ENCODE peak calls at places on chromosome 11, in six cellular contexts. One of them, this sample, is unnamed.

GRCh38 chr11:27239305-27239942 is 123.6 kb downstream of the CCDC34 start:
- DNase-seq in astrocyte of the cerebellum: peak
- DNase-seq in pancreas: no peak
- DNase-seq in uterus: peak
- DNase-seq in body of pancreas: no peak
- DNase-seq in gastrocnemius medialis: no peak
- DNase-seq in this sample: no peak

GRCh38 chr11:97557399-97557798 is 1167.6 kb downstream of the JRKL start:
- DNase-seq in pancreas: no peak
- DNase-seq in uterus: no peak
- DNase-seq in astrocyte of the cerebellum: no peak
- DNase-seq in gastrocnemius medialis: no peak
- DNase-seq in body of pancreas: no peak
- DNase-seq in this sample: no peak

GRCh38 chr11:10109836-10110235 is 184.2 kb downstream of the SBF2 start:
- DNase-seq in gastrocnemius medialis: no peak
- DNase-seq in pancreas: no peak
- DNase-seq in uterus: no peak
- DNase-seq in body of pancreas: no peak
- DNase-seq in astrocyte of the cerebellum: peak
- DNase-seq in this sample: no peak

GRCh38 chr11:120511804-120512726 is 517 bp downstream of the GRIK4 start:
- DNase-seq in pancreas: peak
- DNase-seq in astrocyte of the cerebellum: no peak
- DNase-seq in gastrocnemius medialis: no peak
- DNase-seq in uterus: no peak
- DNase-seq in body of pancreas: no peak
- DNase-seq in this sample: no peak

GRCh38 chr11:38014405-38014804 is 1416.4 kb upstream of the RAG2 start:
- DNase-seq in astrocyte of the cerebellum: peak
- DNase-seq in uterus: no peak
- DNase-seq in pancreas: no peak
- DNase-seq in body of pancreas: no peak
- DNase-seq in gastrocnemius medialis: no peak
- DNase-seq in this sample: peak

GRCh38 chr11:93329936-93330445 is 551 bp upstream of the DEUP1 start:
- DNase-seq in gastrocnemius medialis: no peak
- DNase-seq in pancreas: peak
- DNase-seq in uterus: no peak
- DNase-seq in body of pancreas: peak
- DNase-seq in astrocyte of the cerebellum: no peak
- DNase-seq in this sample: no peak

GRCh38 chr11:85661972-85662664 is 2.8 kb downstream of the CREBZF start:
- DNase-seq in body of pancreas: no peak
- DNase-seq in gastrocnemius medialis: no peak
- DNase-seq in pancreas: no peak
- DNase-seq in uterus: no peak
- DNase-seq in astrocyte of the cerebellum: no peak
- DNase-seq in this sample: no peak

GRCh38 chr11:79794484-79795393 is 353.9 kb upstream of the TENM4 start:
- DNase-seq in body of pancreas: no peak
- DNase-seq in astrocyte of the cerebellum: no peak
- DNase-seq in gastrocnemius medialis: no peak
- DNase-seq in uterus: no peak
- DNase-seq in pancreas: no peak
- DNase-seq in this sample: no peak

GRCh38 chr11:120792306-120792705 is 231.6 kb upstream of the TBCEL start:
- DNase-seq in uterus: no peak
- DNase-seq in astrocyte of the cerebellum: no peak
- DNase-seq in body of pancreas: no peak
- DNase-seq in gastrocnemius medialis: no peak
- DNase-seq in pancreas: no peak
- DNase-seq in this sample: no peak

DNA sequence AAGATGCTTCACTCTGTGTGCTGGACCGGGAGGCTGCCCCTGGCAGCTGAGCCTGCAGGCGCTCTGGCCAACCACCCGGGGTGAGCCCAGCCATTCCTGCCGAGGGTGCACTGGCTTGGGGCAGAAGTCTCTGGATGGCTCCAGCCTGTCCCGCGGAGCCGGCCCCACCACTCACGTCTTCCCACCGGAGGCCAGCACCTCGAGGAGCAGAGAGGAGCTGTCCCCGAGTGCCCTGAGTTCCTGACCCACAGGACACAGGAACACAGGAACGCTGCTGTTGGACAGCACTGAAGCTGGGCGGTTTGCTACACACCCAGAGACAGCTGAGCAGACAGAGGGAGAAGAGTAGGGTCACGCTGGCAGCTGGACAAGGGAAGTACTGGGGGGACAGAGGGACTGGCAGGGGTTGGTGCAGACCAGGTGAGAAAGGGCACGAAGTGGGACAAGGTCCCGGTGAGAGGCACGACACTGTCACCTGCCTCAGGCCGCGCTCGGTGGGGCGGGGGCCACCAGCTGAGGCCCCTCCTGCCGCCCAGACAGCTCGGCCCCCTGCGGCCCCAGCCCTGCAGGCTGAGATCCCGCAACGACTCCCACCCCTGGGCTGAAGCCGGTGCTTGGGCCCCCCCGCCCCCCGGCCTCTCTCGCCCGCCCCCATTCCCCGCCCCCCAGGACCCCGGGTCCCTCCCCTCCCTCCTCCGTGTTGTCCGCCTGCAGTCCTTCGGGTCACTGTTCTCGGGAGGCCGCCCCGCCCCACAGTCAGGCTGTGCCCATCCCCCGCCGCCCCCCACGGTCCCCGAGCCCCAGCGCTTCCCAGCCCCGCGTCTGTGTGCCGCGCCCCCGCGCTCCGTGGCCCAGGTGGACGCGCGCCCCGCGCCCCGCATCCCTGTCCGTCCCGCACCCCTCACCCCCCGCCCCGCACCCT is 624 bp upstream of the B4GALNT4 start:
- DNase-seq in pancreas: no peak
- DNase-seq in gastrocnemius medialis: no peak
- DNase-seq in uterus: no peak
- DNase-seq in body of pancreas: no peak
- DNase-seq in astrocyte of the cerebellum: no peak
- DNase-seq in this sample: no peak
- H3K4me3 ChIP-seq in pancreas: no peak
- H3K4me3 ChIP-seq in gastrocnemius medialis: no peak
- H3K4me3 ChIP-seq in uterus: no peak
- H3K4me3 ChIP-seq in body of pancreas: no peak
- H3K4me3 ChIP-seq in astrocyte of the cerebellum: peak
- H3K4me3 ChIP-seq in this sample: peak

DNA sequence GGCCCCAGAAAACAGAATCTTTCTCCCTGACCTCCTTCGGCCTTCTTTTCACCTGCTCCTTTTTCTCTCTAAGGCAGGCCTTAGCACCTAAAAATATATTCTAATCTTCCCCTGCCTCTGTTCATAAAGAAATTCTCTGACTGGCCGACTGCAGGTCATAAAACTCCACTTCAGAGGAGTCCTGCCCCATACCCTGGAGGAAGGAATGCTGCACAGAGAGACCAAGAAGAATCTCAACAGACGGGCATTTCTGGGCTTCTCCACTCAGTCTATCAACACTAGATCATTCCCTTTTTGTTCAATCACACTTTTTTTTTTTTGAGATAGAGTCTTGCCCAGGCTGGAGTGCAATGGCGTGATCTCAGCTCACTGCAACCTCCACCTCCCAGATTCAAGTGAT is 19.7 kb upstream of the PGA3 start:
- DNase-seq in astrocyte of the cerebellum: no peak
- DNase-seq in uterus: no peak
- DNase-seq in gastrocnemius medialis: no peak
- DNase-seq in pancreas: no peak
- DNase-seq in body of pancreas: no peak
- DNase-seq in this sample: no peak
- H3K4me3 ChIP-seq in astrocyte of the cerebellum: no peak
- H3K4me3 ChIP-seq in uterus: no peak
- H3K4me3 ChIP-seq in gastrocnemius medialis: no peak
- H3K4me3 ChIP-seq in pancreas: no peak
- H3K4me3 ChIP-seq in body of pancreas: no peak
- H3K4me3 ChIP-seq in this sample: no peak

DNA sequence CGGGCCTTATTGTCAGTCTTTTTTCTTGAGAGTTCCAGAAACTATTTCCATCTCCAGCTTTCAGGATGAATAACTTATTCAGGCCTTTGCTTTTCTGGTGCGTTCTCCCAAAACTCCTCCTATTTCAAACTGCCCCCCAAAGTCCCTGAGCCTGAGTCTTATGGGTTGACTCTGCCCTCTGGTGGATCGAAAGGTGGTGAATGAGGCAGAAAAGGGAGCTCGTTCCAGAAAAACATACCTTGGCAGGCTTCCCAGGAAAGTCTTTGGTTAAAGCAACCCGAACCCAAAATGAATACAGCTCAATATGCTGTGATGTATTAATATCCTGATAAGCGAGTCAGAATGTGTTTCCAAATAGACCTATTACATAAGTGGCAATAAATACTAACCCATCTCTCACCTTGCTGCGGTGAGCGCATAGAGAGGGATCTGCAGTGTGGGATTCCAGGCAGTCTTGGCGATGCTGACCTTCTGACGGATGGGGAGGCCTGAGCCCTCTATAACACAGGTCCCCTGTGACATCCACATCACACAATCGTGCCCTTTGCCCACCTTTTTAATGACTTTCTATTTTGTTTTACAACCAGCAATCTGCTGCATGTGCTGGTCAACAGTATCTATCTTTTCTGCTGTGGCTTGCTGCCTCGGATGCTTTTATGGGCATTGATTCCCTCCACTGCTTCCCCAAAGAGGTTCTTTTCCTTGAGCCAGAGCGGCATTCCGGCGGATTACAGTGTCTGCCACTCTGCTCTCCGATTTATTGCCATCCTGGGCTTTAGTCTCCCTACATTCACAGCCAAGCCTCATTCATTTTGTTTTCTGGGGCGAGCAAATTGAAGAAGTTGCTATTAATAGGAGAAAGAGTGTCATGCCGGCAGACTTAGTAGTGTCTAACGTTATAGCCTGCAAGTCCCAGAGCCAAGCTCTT is 756.8 kb downstream of the NTM start:
- DNase-seq in gastrocnemius medialis: peak
- DNase-seq in astrocyte of the cerebellum: peak
- DNase-seq in uterus: peak
- DNase-seq in pancreas: peak
- DNase-seq in body of pancreas: peak
- DNase-seq in this sample: peak
- H3K4me3 ChIP-seq in gastrocnemius medialis: peak
- H3K4me3 ChIP-seq in astrocyte of the cerebellum: peak
- H3K4me3 ChIP-seq in uterus: no peak
- H3K4me3 ChIP-seq in pancreas: no peak
- H3K4me3 ChIP-seq in body of pancreas: no peak
- H3K4me3 ChIP-seq in this sample: no peak

DNA sequence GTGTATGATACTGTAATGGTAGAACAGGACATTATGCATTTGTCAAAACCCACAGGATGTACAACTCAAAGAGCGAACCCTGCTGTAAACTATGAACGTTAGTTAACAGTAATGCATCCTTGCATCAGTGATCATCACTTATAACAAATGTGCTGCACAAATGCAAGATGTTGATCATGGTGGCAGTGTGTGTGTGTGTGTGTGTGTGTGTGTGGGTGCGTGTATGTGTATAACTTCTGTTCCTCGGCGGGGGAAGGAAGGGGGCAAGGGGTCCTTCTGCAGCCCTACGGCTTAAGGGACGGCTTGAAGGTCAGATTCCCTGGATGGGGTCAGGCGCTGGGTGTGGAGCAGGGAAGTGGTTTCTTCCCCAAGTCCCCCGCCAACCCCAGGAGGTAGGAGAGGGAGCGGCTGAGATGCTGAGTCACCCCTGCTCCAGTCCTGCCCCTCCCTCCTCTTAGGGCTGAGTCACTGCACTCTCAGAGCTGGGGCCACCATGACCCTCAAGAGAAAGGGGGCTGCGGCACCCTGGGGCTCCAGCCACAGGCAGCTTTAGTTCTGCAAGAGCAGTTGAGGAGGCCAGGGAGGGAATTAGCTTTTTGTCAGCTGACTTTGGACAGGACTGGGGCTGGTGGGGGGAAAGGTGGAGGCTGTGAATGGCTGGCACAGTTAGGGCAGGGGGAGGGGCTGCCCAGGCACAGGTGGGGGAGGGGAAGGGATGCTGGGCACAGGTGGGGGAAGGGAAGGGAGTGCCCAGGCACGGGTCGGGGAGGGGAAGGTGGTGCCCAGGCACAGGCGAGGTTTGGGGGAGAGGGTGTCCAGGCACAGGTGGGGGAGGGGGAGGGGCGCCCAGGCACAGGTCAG is 8.8 kb upstream of the CTSD start:
- DNase-seq in astrocyte of the cerebellum: peak
- DNase-seq in pancreas: peak
- DNase-seq in gastrocnemius medialis: no peak
- DNase-seq in uterus: peak
- DNase-seq in body of pancreas: peak
- DNase-seq in this sample: peak
- H3K4me3 ChIP-seq in astrocyte of the cerebellum: no peak
- H3K4me3 ChIP-seq in pancreas: no peak
- H3K4me3 ChIP-seq in gastrocnemius medialis: no peak
- H3K4me3 ChIP-seq in uterus: no peak
- H3K4me3 ChIP-seq in body of pancreas: no peak
- H3K4me3 ChIP-seq in this sample: no peak

GRCh38 chr11:16925495-16926065 is 88.6 kb downstream of the PLEKHA7 start:
- DNase-seq in body of pancreas: peak
- DNase-seq in uterus: peak
- DNase-seq in pancreas: peak
- DNase-seq in gastrocnemius medialis: no peak
- DNase-seq in astrocyte of the cerebellum: no peak
- DNase-seq in this sample: no peak
- H3K4me3 ChIP-seq in body of pancreas: no peak
- H3K4me3 ChIP-seq in uterus: peak
- H3K4me3 ChIP-seq in pancreas: peak
- H3K4me3 ChIP-seq in gastrocnemius medialis: peak
- H3K4me3 ChIP-seq in astrocyte of the cerebellum: peak
- H3K4me3 ChIP-seq in this sample: peak

GRCh38 chr11:128451651-128452470 is 135.5 kb downstream of the ETS1 start:
- DNase-seq in body of pancreas: peak
- DNase-seq in gastrocnemius medialis: no peak
- DNase-seq in uterus: peak
- DNase-seq in pancreas: peak
- DNase-seq in astrocyte of the cerebellum: peak
- DNase-seq in this sample: no peak
- H3K4me3 ChIP-seq in body of pancreas: no peak
- H3K4me3 ChIP-seq in gastrocnemius medialis: peak
- H3K4me3 ChIP-seq in uterus: no peak
- H3K4me3 ChIP-seq in pancreas: no peak
- H3K4me3 ChIP-seq in astrocyte of the cerebellum: peak
- H3K4me3 ChIP-seq in this sample: no peak

DNA sequence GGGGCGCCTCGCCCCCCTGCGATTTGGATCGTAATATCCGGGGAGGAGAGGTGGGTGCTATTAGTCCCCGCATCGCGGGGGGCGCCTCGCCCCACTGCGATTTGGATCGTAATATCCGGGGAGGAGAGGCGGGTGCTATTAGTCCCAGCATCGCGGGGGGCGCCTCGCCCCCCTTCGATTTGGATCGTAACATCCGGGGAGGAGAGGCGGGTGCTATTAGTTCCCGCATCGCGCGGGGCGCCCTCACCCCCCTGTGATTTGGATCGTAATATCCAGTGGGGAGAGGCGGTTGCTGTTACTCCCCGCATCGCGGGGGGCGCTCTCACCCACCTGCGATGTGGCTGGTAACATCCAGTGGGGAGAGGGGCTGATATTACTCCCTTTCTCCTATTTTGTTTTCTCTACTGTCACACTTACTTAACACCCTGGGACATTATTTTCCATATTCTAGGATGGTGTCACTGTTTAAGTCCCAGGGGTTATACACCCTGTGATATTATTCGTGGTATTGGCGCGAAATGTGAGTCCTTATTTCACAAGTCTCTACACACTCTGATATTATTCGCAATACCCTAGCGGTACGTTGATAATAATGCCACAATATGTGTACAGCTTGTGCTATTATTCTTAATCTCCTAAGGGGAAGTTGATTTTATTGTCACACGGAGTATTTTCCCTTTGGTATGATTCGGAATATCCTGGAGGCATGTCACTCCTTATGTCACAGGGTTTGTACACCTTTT is 57.8 kb upstream of the ALDH3B2 start:
- DNase-seq in gastrocnemius medialis: no peak
- DNase-seq in pancreas: peak
- DNase-seq in body of pancreas: peak
- DNase-seq in uterus: no peak
- DNase-seq in astrocyte of the cerebellum: no peak
- DNase-seq in this sample: no peak
- H3K4me3 ChIP-seq in gastrocnemius medialis: no peak
- H3K4me3 ChIP-seq in pancreas: no peak
- H3K4me3 ChIP-seq in body of pancreas: no peak
- H3K4me3 ChIP-seq in uterus: no peak
- H3K4me3 ChIP-seq in astrocyte of the cerebellum: no peak
- H3K4me3 ChIP-seq in this sample: no peak

This sample was measured in retinal pigment epithelial cell.